ENCODE peak calls at places on chromosomes 12 and 14, in ten cellular contexts. One of them, this sample, is unnamed.

GRCh38 chr12:132441871-132442863 is 47.8 kb upstream of the FBRSL1 start:
- DNase-seq in cardiac muscle cell: no peak
- DNase-seq in GM12865: no peak
- DNase-seq in brain microvascular endothelial cell: no peak
- DNase-seq in DND-41: no peak
- DNase-seq in right atrium auricular region: no peak
- DNase-seq in ascending aorta: no peak
- DNase-seq in epithelial cell of esophagus: no peak
- DNase-seq in pancreas: peak
- DNase-seq in HFF-Myc: no peak
- DNase-seq in this sample: no peak

GRCh38 chr12:64404470-64405446 is 566 bp downstream of the XPOT start:
- DNase-seq in cardiac muscle cell: peak
- DNase-seq in GM12865: peak
- DNase-seq in HFF-Myc: peak
- DNase-seq in brain microvascular endothelial cell: peak
- DNase-seq in epithelial cell of esophagus: peak
- DNase-seq in DND-41: peak
- DNase-seq in pancreas: peak
- DNase-seq in right atrium auricular region: peak
- DNase-seq in ascending aorta: peak
- DNase-seq in this sample: peak

GRCh38 chr14:21025374-21026151 is 702 bp upstream of the NDRG2 start:
- DNase-seq in right atrium auricular region: peak
- DNase-seq in pancreas: peak
- DNase-seq in HFF-Myc: no peak
- DNase-seq in ascending aorta: peak
- DNase-seq in GM12865: no peak
- DNase-seq in brain microvascular endothelial cell: no peak
- DNase-seq in cardiac muscle cell: peak
- DNase-seq in epithelial cell of esophagus: no peak
- DNase-seq in DND-41: no peak
- DNase-seq in this sample: no peak

GRCh38 chr12:2566161-2566560 is 228.6 kb upstream of the FKBP4 start:
- DNase-seq in GM12865: no peak
- DNase-seq in DND-41: no peak
- DNase-seq in cardiac muscle cell: no peak
- DNase-seq in pancreas: no peak
- DNase-seq in ascending aorta: no peak
- DNase-seq in right atrium auricular region: no peak
- DNase-seq in epithelial cell of esophagus: no peak
- DNase-seq in brain microvascular endothelial cell: no peak
- DNase-seq in HFF-Myc: no peak
- DNase-seq in this sample: no peak

GRCh38 chr12:110606253-110606611 is 7.7 kb upstream of the TCTN1 start:
- DNase-seq in cardiac muscle cell: no peak
- DNase-seq in epithelial cell of esophagus: no peak
- DNase-seq in brain microvascular endothelial cell: no peak
- DNase-seq in HFF-Myc: no peak
- DNase-seq in ascending aorta: no peak
- DNase-seq in pancreas: no peak
- DNase-seq in right atrium auricular region: no peak
- DNase-seq in DND-41: no peak
- DNase-seq in GM12865: peak
- DNase-seq in this sample: no peak

GRCh38 chr12:71027835-71028234 is 107.3 kb upstream of the PTPRR start:
- DNase-seq in ascending aorta: no peak
- DNase-seq in DND-41: no peak
- DNase-seq in right atrium auricular region: no peak
- DNase-seq in HFF-Myc: no peak
- DNase-seq in brain microvascular endothelial cell: no peak
- DNase-seq in cardiac muscle cell: no peak
- DNase-seq in epithelial cell of esophagus: no peak
- DNase-seq in pancreas: no peak
- DNase-seq in GM12865: no peak
- DNase-seq in this sample: no peak

GRCh38 chr12:50771409-50771808 is 7.5 kb downstream of the ATF1 start:
- DNase-seq in HFF-Myc: no peak
- DNase-seq in ascending aorta: no peak
- DNase-seq in epithelial cell of esophagus: no peak
- DNase-seq in brain microvascular endothelial cell: no peak
- DNase-seq in GM12865: no peak
- DNase-seq in right atrium auricular region: no peak
- DNase-seq in cardiac muscle cell: no peak
- DNase-seq in pancreas: no peak
- DNase-seq in DND-41: no peak
- DNase-seq in this sample: no peak

GRCh38 chr12:101779626-101780025 is 40.4 kb upstream of the SYCP3 start:
- DNase-seq in cardiac muscle cell: no peak
- DNase-seq in brain microvascular endothelial cell: no peak
- DNase-seq in epithelial cell of esophagus: no peak
- DNase-seq in pancreas: no peak
- DNase-seq in DND-41: no peak
- DNase-seq in GM12865: no peak
- DNase-seq in ascending aorta: no peak
- DNase-seq in right atrium auricular region: no peak
- DNase-seq in HFF-Myc: no peak
- DNase-seq in this sample: no peak

GRCh38 chr12:84922721-84923120 is 10.1 kb upstream of the SLC6A15 start:
- DNase-seq in cardiac muscle cell: peak
- DNase-seq in brain microvascular endothelial cell: no peak
- DNase-seq in GM12865: no peak
- DNase-seq in right atrium auricular region: no peak
- DNase-seq in HFF-Myc: no peak
- DNase-seq in ascending aorta: no peak
- DNase-seq in DND-41: no peak
- DNase-seq in pancreas: no peak
- DNase-seq in epithelial cell of esophagus: peak
- DNase-seq in this sample: peak

GRCh38 chr14:103118663-103119404 is 4.4 kb upstream of the TNFAIP2 start:
- DNase-seq in GM12865: no peak
- DNase-seq in brain microvascular endothelial cell: no peak
- DNase-seq in right atrium auricular region: peak
- DNase-seq in HFF-Myc: no peak
- DNase-seq in ascending aorta: peak
- DNase-seq in DND-41: no peak
- DNase-seq in pancreas: no peak
- DNase-seq in epithelial cell of esophagus: no peak
- DNase-seq in cardiac muscle cell: no peak
- DNase-seq in this sample: no peak

GRCh38 chr14:57869530-57870088 is 3.7 kb upstream of the SLC35F4 start:
- DNase-seq in pancreas: no peak
- DNase-seq in HFF-Myc: no peak
- DNase-seq in DND-41: no peak
- DNase-seq in epithelial cell of esophagus: no peak
- DNase-seq in brain microvascular endothelial cell: no peak
- DNase-seq in cardiac muscle cell: no peak
- DNase-seq in GM12865: no peak
- DNase-seq in right atrium auricular region: no peak
- DNase-seq in ascending aorta: no peak
- DNase-seq in this sample: no peak

GRCh38 chr14:76267322-76268012 is 108.5 kb upstream of the ESRRB start:
- DNase-seq in GM12865: no peak
- DNase-seq in ascending aorta: no peak
- DNase-seq in HFF-Myc: no peak
- DNase-seq in DND-41: no peak
- DNase-seq in right atrium auricular region: peak
- DNase-seq in pancreas: peak
- DNase-seq in brain microvascular endothelial cell: peak
- DNase-seq in cardiac muscle cell: peak
- DNase-seq in epithelial cell of esophagus: peak
- DNase-seq in this sample: peak
- H3K4me3 ChIP-seq in GM12865: no peak
- H3K4me3 ChIP-seq in ascending aorta: peak
- H3K4me3 ChIP-seq in HFF-Myc: peak
- H3K4me3 ChIP-seq in DND-41: no peak
- H3K4me3 ChIP-seq in right atrium auricular region: peak
- H3K4me3 ChIP-seq in pancreas: peak
- H3K4me3 ChIP-seq in brain microvascular endothelial cell: peak
- H3K4me3 ChIP-seq in cardiac muscle cell: no peak
- H3K4me3 ChIP-seq in epithelial cell of esophagus: peak
- H3K4me3 ChIP-seq in this sample: peak

GRCh38 chr12:89461649-89462612 is 62.7 kb downstream of the GALNT4 start:
- DNase-seq in HFF-Myc: no peak
- DNase-seq in right atrium auricular region: no peak
- DNase-seq in pancreas: no peak
- DNase-seq in brain microvascular endothelial cell: no peak
- DNase-seq in DND-41: no peak
- DNase-seq in ascending aorta: no peak
- DNase-seq in epithelial cell of esophagus: peak
- DNase-seq in GM12865: peak
- DNase-seq in cardiac muscle cell: peak
- DNase-seq in this sample: peak
- TF ChIP-seq CTCF in HFF-Myc: no peak
- TF ChIP-seq CTCF in right atrium auricular region: peak
- TF ChIP-seq CTCF in pancreas: peak
- TF ChIP-seq CTCF in brain microvascular endothelial cell: peak
- TF ChIP-seq CTCF in DND-41: peak
- TF ChIP-seq CTCF in ascending aorta: peak
- TF ChIP-seq CTCF in epithelial cell of esophagus: peak
- TF ChIP-seq CTCF in GM12865: peak
- TF ChIP-seq CTCF in cardiac muscle cell: peak
- TF ChIP-seq CTCF in this sample: peak

GRCh38 chr12:49547090-49547690 is 8.4 kb downstream of the KCNH3 start:
- DNase-seq in brain microvascular endothelial cell: no peak
- DNase-seq in pancreas: no peak
- DNase-seq in cardiac muscle cell: no peak
- DNase-seq in DND-41: no peak
- DNase-seq in right atrium auricular region: no peak
- DNase-seq in ascending aorta: no peak
- DNase-seq in HFF-Myc: no peak
- DNase-seq in epithelial cell of esophagus: peak
- DNase-seq in GM12865: no peak
- DNase-seq in this sample: no peak

GRCh38 chr12:49549735-49550710 is 11.2 kb downstream of the KCNH3 start:
- DNase-seq in brain microvascular endothelial cell: no peak
- DNase-seq in cardiac muscle cell: no peak
- DNase-seq in GM12865: no peak
- DNase-seq in ascending aorta: no peak
- DNase-seq in right atrium auricular region: no peak
- DNase-seq in pancreas: no peak
- DNase-seq in DND-41: no peak
- DNase-seq in HFF-Myc: no peak
- DNase-seq in epithelial cell of esophagus: no peak
- DNase-seq in this sample: no peak

GRCh38 chr12:49550853-49551252 is 12.0 kb downstream of the KCNH3 start:
- DNase-seq in right atrium auricular region: no peak
- DNase-seq in cardiac muscle cell: no peak
- DNase-seq in HFF-Myc: no peak
- DNase-seq in DND-41: no peak
- DNase-seq in brain microvascular endothelial cell: no peak
- DNase-seq in GM12865: no peak
- DNase-seq in pancreas: no peak
- DNase-seq in ascending aorta: no peak
- DNase-seq in epithelial cell of esophagus: no peak
- DNase-seq in this sample: no peak

GRCh38 chr12:49548481-49548821 is 9.6 kb downstream of the KCNH3 start:
- DNase-seq in epithelial cell of esophagus: no peak
- DNase-seq in brain microvascular endothelial cell: no peak
- DNase-seq in right atrium auricular region: no peak
- DNase-seq in cardiac muscle cell: no peak
- DNase-seq in ascending aorta: no peak
- DNase-seq in DND-41: no peak
- DNase-seq in GM12865: no peak
- DNase-seq in HFF-Myc: no peak
- DNase-seq in pancreas: no peak
- DNase-seq in this sample: no peak

DNA sequence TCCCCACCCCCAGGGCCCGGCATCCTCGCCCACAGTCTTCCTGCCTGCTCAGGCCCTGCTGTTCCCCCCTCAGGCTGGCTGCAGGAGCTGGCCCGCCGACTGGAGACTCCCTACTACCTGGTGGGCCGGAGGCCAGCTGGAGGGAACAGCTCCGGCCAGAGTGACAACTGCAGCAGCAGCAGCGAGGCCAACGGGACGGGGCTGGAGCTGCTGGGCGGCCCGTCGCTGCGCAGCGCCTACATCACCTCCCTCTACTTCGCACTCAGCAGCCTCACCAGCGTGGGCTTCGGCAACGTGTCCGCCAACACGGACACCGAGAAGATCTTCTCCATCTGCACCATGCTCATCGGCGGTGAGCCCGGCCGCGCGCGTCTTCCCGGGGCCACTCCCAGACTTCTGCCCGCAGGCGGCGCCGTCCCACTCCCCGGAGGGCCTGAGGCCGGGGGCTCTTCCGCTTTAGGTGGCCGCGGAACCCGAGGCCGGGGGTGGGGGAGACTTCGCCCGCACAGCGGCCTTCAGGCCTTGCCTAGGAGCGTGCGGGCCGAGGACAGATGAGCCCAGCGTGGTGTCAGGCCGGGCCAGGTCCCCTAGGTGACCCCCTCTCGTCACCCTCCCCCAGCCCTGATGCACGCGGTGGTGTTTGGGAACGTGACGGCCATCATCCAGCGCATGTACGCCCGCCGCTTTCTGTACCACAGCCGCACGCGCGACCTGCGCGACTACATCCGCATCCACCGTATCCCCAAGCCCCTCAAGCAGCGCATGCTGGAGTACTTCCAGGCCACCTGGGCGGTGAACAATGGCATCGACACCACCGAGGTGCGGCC is 10.2 kb downstream of the KCNH3 start:
- DNase-seq in GM12865: no peak
- DNase-seq in cardiac muscle cell: peak
- DNase-seq in HFF-Myc: no peak
- DNase-seq in right atrium auricular region: no peak
- DNase-seq in epithelial cell of esophagus: no peak
- DNase-seq in DND-41: no peak
- DNase-seq in ascending aorta: no peak
- DNase-seq in brain microvascular endothelial cell: no peak
- DNase-seq in pancreas: peak
- DNase-seq in this sample: peak
- H3K4me3 ChIP-seq in GM12865: no peak
- H3K4me3 ChIP-seq in cardiac muscle cell: no peak
- H3K4me3 ChIP-seq in HFF-Myc: peak
- H3K4me3 ChIP-seq in right atrium auricular region: peak
- H3K4me3 ChIP-seq in epithelial cell of esophagus: no peak
- H3K4me3 ChIP-seq in DND-41: no peak
- H3K4me3 ChIP-seq in ascending aorta: peak
- H3K4me3 ChIP-seq in brain microvascular endothelial cell: peak
- H3K4me3 ChIP-seq in pancreas: peak
- H3K4me3 ChIP-seq in this sample: peak

GRCh38 chr12:26798013-26798412 is 35.0 kb downstream of the ITPR2 start:
- DNase-seq in GM12865: no peak
- DNase-seq in cardiac muscle cell: peak
- DNase-seq in brain microvascular endothelial cell: peak
- DNase-seq in pancreas: no peak
- DNase-seq in ascending aorta: no peak
- DNase-seq in DND-41: peak
- DNase-seq in epithelial cell of esophagus: peak
- DNase-seq in HFF-Myc: peak
- DNase-seq in right atrium auricular region: no peak
- DNase-seq in this sample: peak
- TF ChIP-seq CTCF in GM12865: no peak
- TF ChIP-seq CTCF in cardiac muscle cell: no peak
- TF ChIP-seq CTCF in brain microvascular endothelial cell: no peak
- TF ChIP-seq CTCF in pancreas: no peak
- TF ChIP-seq CTCF in ascending aorta: no peak
- TF ChIP-seq CTCF in DND-41: peak
- TF ChIP-seq CTCF in epithelial cell of esophagus: no peak
- TF ChIP-seq CTCF in HFF-Myc: no peak
- TF ChIP-seq CTCF in right atrium auricular region: no peak
- TF ChIP-seq CTCF in this sample: no peak